ENCODE peak calls at places on chromosomes 12 and 14, in seven cellular contexts. A, V, Q, U, K, C and Y are unnamed samples.

GRCh38 chr12:33663000-33663654 is 223.5 kb upstream of the SYT10 start:
- DNase-seq in A (no peak), V (no peak), Q (no peak), U (no peak), K (no peak), C (no peak), Y (no peak)

GRCh38 chr12:52515319-52515646 is 4.9 kb downstream of the KRT5 start:
- DNase-seq in A (no peak), V (no peak), Q (no peak), U (no peak), K (no peak), C (no peak), Y (no peak)

GRCh38 chr14:77051101-77051500 is 22.6 kb upstream of the IRF2BPL start:
- DNase-seq in A (peak; percentile 52), V (no peak), Q (no peak), U (peak; percentile 81), K (no peak), C (no peak), Y (no peak)

GRCh38 chr12:102539651-102540553 is 59.5 kb upstream of the IGF1 start:
- DNase-seq in A (no peak), V (no peak), Q (no peak), U (no peak), K (no peak), C (no peak), Y (no peak)

GRCh38 chr12:123149088-123149827 is 1.6 kb downstream of the PITPNM2 start:
- DNase-seq in A (no peak), V (no peak), Q (no peak), U (no peak), K (no peak), C (no peak), Y (no peak)

GRCh38 chr12:106417926-106418910 is 60.7 kb downstream of the POLR3B start:
- DNase-seq in A (no peak), V (no peak), Q (no peak), U (no peak), K (no peak), C (no peak), Y (no peak)

GRCh38 chr14:65502676-65503124 is 90.2 kb downstream of the FUT8 start:
- DNase-seq in A (no peak), V (no peak), Q (no peak), U (no peak), K (no peak), C (no peak), Y (no peak)

GRCh38 chr14:50008562-50009355 is 107.6 kb downstream of the VCPKMT start:
- DNase-seq in A (no peak), V (no peak), Q (no peak), U (no peak), K (no peak), C (no peak), Y (no peak)

GRCh38 chr12:40921563-40922163 is 229.4 kb downstream of the CNTN1 start:
- DNase-seq in A (no peak), V (no peak), Q (no peak), U (no peak), K (peak; percentile 8), C (no peak), Y (peak; percentile 52)

GRCh38 chr12:1912580-1913376 is 5.7 kb downstream of the CACNA2D4 start:
- DNase-seq in A (no peak), V (no peak), Q (peak; percentile 56), U (no peak), K (peak; percentile 6), C (no peak), Y (no peak)

GRCh38 chr14:40199101-40199500 is 766.9 kb upstream of the FBXO33 start:
- DNase-seq in A (no peak), V (no peak), Q (no peak), U (no peak), K (no peak), C (no peak), Y (no peak)

GRCh38 chr12:1518763-1519516 is 75.4 kb downstream of the FBXL14 start:
- DNase-seq in A (no peak), V (no peak), Q (no peak), U (no peak), K (no peak), C (no peak), Y (no peak)

GRCh38 chr12:101969-102878 is 35.7 kb downstream of the IQSEC3 start:
- DNase-seq in A (peak; percentile 49), V (no peak), Q (no peak), U (no peak), K (no peak), C (no peak), Y (peak; percentile 43)

GRCh38 chr14:67425603-67426002 is 13.6 kb upstream of the PLEK2 start:
- DNase-seq in A (no peak), V (no peak), Q (no peak), U (no peak), K (no peak), C (no peak), Y (no peak)

GRCh38 chr12:94731733-94732360 is 81.5 kb upstream of the TMCC3 start:
- DNase-seq in A (no peak), V (no peak), Q (no peak), U (no peak), K (no peak), C (no peak), Y (no peak)

GRCh38 chr12:109761631-109761950 is 48.0 kb downstream of the FAM222A start:
- DNase-seq in A (peak; percentile 36), V (no peak), Q (no peak), U (no peak), K (no peak), C (no peak), Y (no peak)

GRCh38 chr12:62860501-62861156 is 74.3 kb downstream of the PPM1H start:
- DNase-seq in A (no peak), V (no peak), Q (no peak), U (no peak), K (no peak), C (no peak), Y (no peak)

GRCh38 chr12:93824514-93825500 is 147.6 kb downstream of the CRADD start:
- DNase-seq in A (no peak), V (no peak), Q (no peak), U (no peak), K (no peak), C (no peak), Y (no peak)

GRCh38 chr14:21041676-21042433 is at the start of gene RNASE7:
- DNase-seq in A (no peak), V (no peak), Q (no peak), U (no peak), K (no peak), C (no peak), Y (no peak)

GRCh38 chr12:66196806-66197205 is 7.8 kb downstream of the IRAK3 start:
- DNase-seq in A (no peak), V (no peak), Q (no peak), U (no peak), K (peak; percentile 66), C (no peak), Y (peak; percentile 76)

GRCh38 chr12:5576011-5576410 is 144.1 kb downstream of the NTF3 start:
- DNase-seq in A (no peak), V (no peak), Q (no peak), U (no peak), K (no peak), C (no peak), Y (no peak)

GRCh38 chr14:68704736-68705720 is 87.8 kb downstream of the ZFP36L1 start:
- DNase-seq in A (no peak), V (no peak), Q (no peak), U (no peak), K (no peak), C (no peak), Y (no peak)

GRCh38 chr12:71476513-71476912 is 36.9 kb downstream of the LGR5 start:
- DNase-seq in A (no peak), V (no peak), Q (no peak), U (no peak), K (no peak), C (no peak), Y (no peak)

GRCh38 chr12:12539411-12539810 is 23.3 kb downstream of the DUSP16 start:
- DNase-seq in A (no peak), V (no peak), Q (no peak), U (no peak), K (no peak), C (no peak), Y (no peak)

GRCh38 chr12:62977419-62977818 is 42.5 kb upstream of the PPM1H start:
- DNase-seq in A (no peak), V (no peak), Q (no peak), U (no peak), K (no peak), C (no peak), Y (no peak)

GRCh38 chr12:26153421-26154154 is 28.8 kb upstream of the BHLHE41 start:
- DNase-seq in A (no peak), V (no peak), Q (no peak), U (no peak), K (no peak), C (no peak), Y (no peak)

GRCh38 chr14:67636361-67636919 is 16.7 kb downstream of the ARG2 start:
- DNase-seq in A (no peak), V (no peak), Q (no peak), U (no peak), K (no peak), C (no peak), Y (peak; percentile 12)

GRCh38 chr12:113278141-113278540 is 56.8 kb downstream of the SLC8B1 start:
- DNase-seq in A (no peak), V (no peak), Q (no peak), U (peak; percentile 6), K (no peak), C (no peak), Y (no peak)